ENCODE peak calls at places on chromosomes 6 and 20, in five cellular contexts. O, Z, N, X and K are unnamed samples.

GRCh38 chr6:21504790-21505189 is 88.8 kb upstream of the SOX4 start:
- DNase-seq in O (no peak), Z (no peak), N (no peak), X (no peak), K (no peak)

GRCh38 chr6:44342489-44342888 is at the start of gene SPATS1:
- DNase-seq in O (peak; percentile 26), Z (no peak), N (peak; percentile 52), X (no peak), K (no peak)

GRCh38 chr20:4929686-4930397 is 71.5 kb downstream of the SLC23A2 start:
- DNase-seq in O (no peak), Z (no peak), N (no peak), X (no peak), K (no peak)

GRCh38 chr6:158460602-158461092 is 99.2 kb upstream of the TMEM181 start:
- DNase-seq in O (no peak), Z (no peak), N (no peak), X (no peak), K (peak; percentile 59)

GRCh38 chr6:161257778-161258457 is 15.9 kb downstream of the AGPAT4 start:
- DNase-seq in O (no peak), Z (no peak), N (no peak), X (no peak), K (peak; percentile 36)

GRCh38 chr6:6856538-6857523 is 250.9 kb upstream of the RREB1 start:
- DNase-seq in O (peak; percentile 57), Z (peak; percentile 97), N (peak; percentile 82), X (peak; percentile 79), K (peak; percentile 29)

GRCh38 chr6:129863664-129864063 is 2.5 kb upstream of the TMEM244 start:
- DNase-seq in O (no peak), Z (no peak), N (no peak), X (no peak), K (peak; percentile 80)

GRCh38 chr6:13553646-13554045 is 20.8 kb upstream of the SIRT5 start:
- DNase-seq in O (no peak), Z (no peak), N (no peak), X (no peak), K (no peak)

GRCh38 chr6:137297887-137298286 is 78.7 kb upstream of the IFNGR1 start:
- DNase-seq in O (no peak), Z (no peak), N (no peak), X (no peak), K (no peak)

GRCh38 chr6:38269773-38270172 is 370.0 kb downstream of the BTBD9 start:
- DNase-seq in O (no peak), Z (no peak), N (no peak), X (no peak), K (no peak)

GRCh38 chr6:123803862-123804681 is at the start of gene NKAIN2:
- DNase-seq in O (peak; percentile 20), Z (no peak), N (peak; percentile 80), X (no peak), K (no peak)

GRCh38 chr6:33163540-33163939 is 28.7 kb downstream of the COL11A2 start:
- DNase-seq in O (no peak), Z (no peak), N (no peak), X (no peak), K (no peak)

GRCh38 chr20:46308258-46309157 is at the start of gene CDH22:
- DNase-seq in O (peak; percentile 37), Z (no peak), N (peak; percentile 81), X (no peak), K (no peak)

GRCh38 chr6:43759926-43760798 is 9.8 kb upstream of the VEGFA start:
- DNase-seq in O (no peak), Z (no peak), N (no peak), X (no peak), K (no peak)

GRCh38 chr6:162363757-162364156 is 363.8 kb downstream of the PRKN start:
- DNase-seq in O (no peak), Z (no peak), N (no peak), X (no peak), K (no peak)

GRCh38 chr6:16146028-16146427 is 17.1 kb downstream of the MYLIP start:
- DNase-seq in O (no peak), Z (no peak), N (peak; percentile 63), X (no peak), K (no peak)

GRCh38 chr6:148857817-148858390 is 111.1 kb downstream of the UST start:
- DNase-seq in O (no peak), Z (no peak), N (no peak), X (no peak), K (peak; percentile 73)

GRCh38 chr20:12287575-12287974 is 369.9 kb downstream of the BTBD3 start:
- DNase-seq in O (no peak), Z (no peak), N (no peak), X (no peak), K (peak; percentile 88)

GRCh38 chr6:95431637-95432228 is 145.6 kb upstream of the MANEA start:
- DNase-seq in O (no peak), Z (peak; percentile 42), N (no peak), X (no peak), K (no peak)

GRCh38 chr6:170087946-170088348 is 202.9 kb downstream of the DLL1 start:
- DNase-seq in O (peak; percentile 11), Z (peak; percentile 40), N (peak; percentile 53), X (peak; percentile 51), K (no peak)

GRCh38 chr6:35808688-35809087 is 3.5 kb downstream of the LHFPL5 start:
- DNase-seq in O (no peak), Z (no peak), N (no peak), X (no peak), K (no peak)

GRCh38 chr6:125558907-125559306 is 190.5 kb upstream of the HEY2 start:
- DNase-seq in O (no peak), Z (no peak), N (no peak), X (no peak), K (no peak)

GRCh38 chr6:125550892-125551291 is 198.5 kb upstream of the HEY2 start:
- DNase-seq in O (no peak), Z (no peak), N (no peak), X (no peak), K (no peak)

GRCh38 chr6:125558451-125558850 is 191.0 kb upstream of the HEY2 start:
- DNase-seq in O (no peak), Z (no peak), N (no peak), X (no peak), K (no peak)

GRCh38 chr6:125552819-125553218 is 196.6 kb upstream of the HEY2 start:
- DNase-seq in O (no peak), Z (no peak), N (no peak), X (no peak), K (no peak)

GRCh38 chr6:125554456-125554855 is 195.0 kb upstream of the HEY2 start:
- DNase-seq in O (no peak), Z (no peak), N (no peak), X (no peak), K (no peak)
- H3K27ac ChIP-seq in O (no peak overlapping the region), Z (no peak overlapping the region), N (no peak overlapping the region), X (no peak overlapping the region), K (no peak overlapping the region)

GRCh38 chr6:40713002-40713719 is 126.0 kb upstream of the LRFN2 start:
- DNase-seq in O (no peak), Z (no peak), N (no peak), X (no peak), K (no peak)

GRCh38 chr6:40714143-40714542 is 127.0 kb upstream of the LRFN2 start:
- DNase-seq in O (no peak), Z (no peak), N (no peak), X (no peak), K (no peak)

GRCh38 chr6:40714576-40715500 is 127.7 kb upstream of the LRFN2 start:
- DNase-seq in O (no peak), Z (peak; percentile 74), N (no peak), X (no peak), K (no peak)

GRCh38 chr6:40708049-40708448 is 120.9 kb upstream of the LRFN2 start:
- DNase-seq in O (no peak), Z (no peak), N (no peak), X (no peak), K (no peak)

DNA sequence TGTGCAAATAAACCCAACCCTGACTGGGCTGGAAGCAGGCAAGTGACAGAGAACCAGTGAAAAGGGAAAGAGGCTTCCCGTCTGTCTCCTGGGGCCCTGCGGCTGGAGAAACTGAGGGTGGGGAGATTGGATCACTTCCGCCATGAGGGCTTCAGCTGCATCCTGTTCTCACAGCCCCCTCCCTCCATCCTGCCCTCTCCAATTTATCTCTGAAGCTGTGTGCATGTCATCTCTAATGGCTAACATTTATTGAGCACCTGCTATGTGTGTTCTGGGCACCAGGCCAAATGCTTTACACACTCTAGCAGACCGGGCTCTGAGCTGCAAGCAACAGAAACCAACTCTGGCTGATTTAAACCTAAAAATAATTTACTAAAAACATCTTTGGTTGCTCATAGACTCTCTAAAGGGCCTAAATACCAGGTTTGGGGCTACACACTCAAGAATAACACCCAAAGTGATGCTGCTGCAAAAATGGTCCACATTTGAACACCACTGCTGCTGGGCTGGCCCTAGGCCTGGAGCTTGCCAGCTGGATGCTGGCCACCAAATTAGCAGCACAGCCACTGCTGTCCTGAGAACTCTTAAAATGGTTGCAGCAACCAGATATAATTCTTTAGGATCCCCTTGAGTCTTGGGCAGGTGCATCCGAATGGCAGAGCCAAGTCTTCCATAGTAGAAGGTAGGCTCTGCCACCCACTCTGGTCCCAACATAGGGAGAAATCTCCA is 123.6 kb upstream of the LRFN2 start:
- DNase-seq in O (no peak), Z (no peak), N (no peak), X (no peak), K (no peak)
- H3K27ac ChIP-seq in O (no peak overlapping the region), Z (no peak overlapping the region), N (no peak overlapping the region), X (no peak overlapping the region), K (no peak overlapping the region)

GRCh38 chr20:20461526-20461925 is 93.6 kb downstream of the INSM1 start:
- DNase-seq in O (no peak), Z (no peak), N (no peak), X (no peak), K (no peak)
- H3K27ac ChIP-seq in O (no peak overlapping the region), Z (no peak overlapping the region), N (no peak overlapping the region), X (no peak overlapping the region), K (no peak overlapping the region)

GRCh38 chr20:53838311-53838873 is 232.0 kb downstream of the BCAS1 start:
- DNase-seq in O (no peak), Z (peak; percentile 92), N (no peak), X (no peak), K (no peak)

GRCh38 chr20:53841741-53842140 is 228.7 kb downstream of the BCAS1 start:
- DNase-seq in O (no peak), Z (no peak), N (no peak), X (no peak), K (no peak)

GRCh38 chr20:53837126-53837826 is 233.1 kb downstream of the BCAS1 start:
- DNase-seq in O (no peak), Z (peak; percentile 97), N (no peak), X (no peak), K (no peak)

GRCh38 chr20:53840462-53841000 is 229.9 kb downstream of the BCAS1 start:
- DNase-seq in O (no peak), Z (no peak), N (no peak), X (no peak), K (no peak)

DNA sequence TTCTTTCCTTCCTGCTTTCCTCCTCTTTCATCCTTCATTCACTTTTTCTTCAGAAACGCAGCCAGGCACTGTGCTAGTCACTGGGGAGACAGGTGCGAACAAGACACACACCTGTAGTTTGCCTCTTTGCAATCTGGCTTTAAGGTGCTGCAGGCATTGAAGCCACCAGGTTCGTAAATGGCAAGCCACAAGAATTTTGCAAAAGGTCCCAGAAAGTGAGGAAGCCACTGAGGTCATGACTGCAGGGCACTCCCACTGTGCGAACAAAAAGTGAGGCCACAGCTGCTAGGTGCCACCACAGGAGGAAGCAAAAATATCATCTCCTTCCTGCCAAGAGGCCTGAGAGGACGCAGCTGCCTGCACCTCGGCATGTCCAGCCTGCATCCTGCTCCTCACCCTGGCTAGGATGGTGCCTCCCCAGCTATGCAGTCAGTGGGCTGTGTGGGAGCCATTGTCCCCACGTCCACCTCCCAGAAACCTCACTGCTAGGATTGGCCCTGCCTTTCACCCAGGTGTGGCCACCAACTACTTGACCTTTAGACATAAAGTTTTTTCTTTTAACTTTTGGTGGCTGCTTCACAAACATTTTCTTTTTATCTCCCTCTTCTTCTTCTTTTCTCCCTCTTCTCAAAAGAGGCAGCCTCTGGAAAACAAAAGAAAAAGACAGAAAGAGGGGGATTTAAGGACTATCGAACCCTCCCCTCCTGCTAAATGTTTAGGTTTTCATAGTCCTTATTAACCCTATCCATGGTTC is 230.8 kb downstream of the BCAS1 start:
- DNase-seq in O (peak; percentile 26), Z (peak; percentile 75), N (no peak), X (no peak), K (no peak)
- H3K27ac ChIP-seq in O (no peak overlapping the region), Z (peak overlapping the region; percentile 51), N (no peak overlapping the region), X (no peak overlapping the region), K (no peak overlapping the region)